ENCODE peak calls at places on chromosome 13, in six cellular contexts. P, Z, O, B, N and Y are unnamed samples.

GRCh38 chr13:32125221-32125621 is 93.6 kb downstream of the FRY start:
- DNase-seq in Z (no peak), B (peak; percentile 79), N (no peak), O (no peak), P (no peak), Y (no peak)

GRCh38 chr13:102286326-102286725 is 115.5 kb downstream of the FGF14 start:
- DNase-seq in N (no peak), B (peak; percentile 93), Z (no peak), P (no peak), O (no peak), Y (no peak)

GRCh38 chr13:52851153-52851962 is 2.9 kb upstream of the PCDH8 start:
- DNase-seq in Z (peak; percentile 23), B (peak; percentile 51), P (peak; percentile 69), N (peak; percentile 50), O (peak; percentile 29), Y (peak; percentile 56)

GRCh38 chr13:109968876-109969577 is 182.6 kb upstream of the IRS2 start:
- DNase-seq in Z (no peak), O (no peak), N (no peak), B (peak; percentile 86), P (no peak), Y (no peak)

GRCh38 chr13:26557393-26558073 is at the start of gene WASF3:
- DNase-seq in P (peak; percentile 81), B (peak; percentile 98), Z (peak; percentile 95), O (peak; percentile 95), N (peak; percentile 93), Y (peak; percentile 93)

GRCh38 chr13:24185591-24186232 is 25.2 kb downstream of the SPATA13 start:
- DNase-seq in P (no peak), B (peak; percentile 63), O (no peak), Z (no peak), N (no peak), Y (no peak)

GRCh38 chr13:33004454-33004853 is 11.8 kb upstream of the KL start:
- DNase-seq in Z (no peak), N (no peak), O (no peak), B (no peak), P (no peak), Y (no peak)

GRCh38 chr13:113121928-113122420 is 625 bp upstream of the F10 start:
- DNase-seq in N (peak; percentile 41), B (no peak), P (no peak), O (no peak), Z (no peak), Y (no peak)

GRCh38 chr13:30920162-30920561 is 12.3 kb upstream of the TEX26 start:
- DNase-seq in O (no peak), N (no peak), B (no peak), Z (no peak), P (no peak), Y (no peak)

GRCh38 chr13:30918662-30919405 is 12.8 kb downstream of the MEDAG start:
- DNase-seq in B (peak; percentile 71), P (no peak), O (no peak), N (no peak), Z (no peak), Y (no peak)

GRCh38 chr13:30915691-30916541 is 9.8 kb downstream of the MEDAG start:
- DNase-seq in O (no peak), N (no peak), P (no peak), B (peak; percentile 61), Z (no peak), Y (no peak)

DNA sequence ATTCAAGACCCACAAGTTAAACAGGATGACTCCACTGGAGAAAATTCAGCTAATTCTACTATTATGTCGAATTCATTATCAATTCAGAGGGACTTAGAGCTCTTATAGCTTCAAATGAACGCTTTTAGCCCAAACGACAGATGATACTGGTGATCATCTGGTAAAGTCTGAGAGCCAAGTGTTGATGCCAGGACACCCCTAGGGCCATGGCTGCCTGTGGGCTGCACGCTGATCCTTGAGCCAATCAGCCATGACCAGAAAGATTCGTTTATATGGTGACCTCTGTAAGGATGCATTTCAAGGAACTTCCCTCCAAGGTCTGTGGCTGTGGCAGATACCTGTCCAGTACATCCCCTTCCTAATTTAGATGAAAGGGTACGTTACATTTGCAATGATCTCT is 10.9 kb downstream of the MEDAG start:
- DNase-seq in B (no peak), O (no peak), P (no peak), Z (no peak), N (no peak), Y (no peak)
- TF ChIP-seq CTCF in B (no peak), O (no peak), P (no peak), Z (no peak), N (no peak), Y (no peak)

DNA sequence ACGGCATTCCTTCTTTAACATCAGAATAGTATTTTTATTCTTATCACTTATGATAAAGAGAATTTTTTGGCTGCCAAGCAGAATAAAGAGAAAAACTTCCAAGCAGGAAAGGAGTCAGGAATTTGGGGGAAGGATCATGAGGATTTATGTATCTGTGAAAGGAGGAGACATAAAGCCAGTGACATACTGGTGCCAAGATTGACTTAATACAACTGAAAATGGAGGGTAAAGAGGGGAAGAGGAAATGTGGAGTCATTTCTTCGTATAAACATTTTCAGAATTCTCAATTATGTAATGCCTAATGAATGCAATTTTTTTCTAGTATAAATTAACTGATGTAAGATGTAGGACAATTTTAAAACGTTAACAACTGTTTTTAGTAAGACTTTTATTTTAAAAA is 94.6 kb downstream of the RBM26 start:
- DNase-seq in N (no peak), B (no peak), P (no peak), O (no peak), Z (no peak), Y (no peak)
- TF ChIP-seq CTCF in N (no peak), B (no peak), P (no peak), O (no peak), Z (no peak), Y (no peak)

GRCh38 chr13:48132961-48133360 is 38.1 kb upstream of the MED4 start:
- DNase-seq in Z (no peak), P (no peak), O (no peak), N (no peak), B (no peak), Y (no peak)
- TF ChIP-seq CTCF in Z (no peak), P (no peak), O (no peak), N (no peak), B (no peak), Y (no peak)

GRCh38 chr13:105541565-105541964 is 993.9 kb downstream of the EFNB2 start:
- DNase-seq in B (no peak), N (no peak), O (no peak), P (no peak), Z (no peak), Y (no peak)

GRCh38 chr13:105537113-105537512 is 998.3 kb downstream of the EFNB2 start:
- DNase-seq in B (no peak), P (no peak), O (no peak), N (no peak), Z (no peak), Y (no peak)

GRCh38 chr13:105543742-105544141 is 991.7 kb downstream of the EFNB2 start:
- DNase-seq in P (no peak), O (no peak), N (no peak), B (peak; percentile 11), Z (no peak), Y (no peak)

GRCh38 chr13:105538346-105538745 is 997.1 kb downstream of the EFNB2 start:
- DNase-seq in B (no peak), Z (no peak), P (no peak), N (no peak), O (no peak), Y (no peak)
- TF ChIP-seq CTCF in B (no peak), Z (no peak), P (no peak), N (no peak), O (no peak), Y (no peak)

DNA sequence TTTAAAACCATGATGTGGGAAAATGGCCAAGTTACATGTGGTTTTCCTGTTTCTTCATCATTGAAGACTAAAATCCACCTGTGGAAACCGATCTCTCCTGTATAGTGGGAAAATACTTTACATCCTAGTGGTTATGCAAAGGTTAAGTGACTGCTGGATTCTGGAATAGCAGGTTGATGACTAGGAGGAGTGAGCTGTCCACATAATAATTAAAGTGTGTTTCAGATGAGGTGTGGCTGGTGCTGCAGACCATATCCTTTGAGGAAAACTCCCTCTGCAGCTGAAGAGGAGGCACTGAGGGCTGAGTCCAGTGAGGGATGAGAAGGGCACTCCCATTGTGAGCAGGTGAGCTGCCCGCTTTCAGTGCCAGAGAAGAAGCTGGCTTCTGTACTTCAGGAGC is 43.2 kb downstream of the DCLK1 start:
- DNase-seq in B (no peak), N (no peak), Z (no peak), O (no peak), P (no peak), Y (no peak)
- TF ChIP-seq CTCF in B (no peak), N (no peak), Z (no peak), O (no peak), P (no peak), Y (no peak)

GRCh38 chr13:99450416-99450815 is 50.9 kb upstream of the TM9SF2 start:
- DNase-seq in B (no peak), O (no peak), N (no peak), P (no peak), Z (no peak), Y (no peak)

GRCh38 chr13:99442273-99442895 is 58.9 kb upstream of the TM9SF2 start:
- DNase-seq in Z (peak; percentile 49), O (no peak), P (no peak), B (peak; percentile 66), N (no peak), Y (peak; percentile 53)

GRCh38 chr13:99448586-99448985 is 52.7 kb upstream of the TM9SF2 start:
- DNase-seq in O (no peak), B (no peak), P (no peak), N (no peak), Z (no peak), Y (no peak)

GRCh38 chr13:99446242-99446641 is 55.0 kb upstream of the TM9SF2 start:
- DNase-seq in B (no peak), P (no peak), O (no peak), N (no peak), Z (no peak), Y (no peak)
- TF ChIP-seq CTCF in B (no peak), P (no peak), O (peak; percentile 42), N (no peak), Z (no peak), Y (peak; percentile 33)

GRCh38 chr13:40146063-40146462 is 490.6 kb downstream of the COG6 start:
- DNase-seq in O (no peak), P (no peak), B (no peak), N (no peak), Z (no peak), Y (no peak)
- TF ChIP-seq CTCF in O (no peak), P (no peak), B (no peak), N (no peak), Z (no peak), Y (no peak)